ENCODE peak calls at places on chromosomes 16 and 17, in five cellular contexts. T is CD4-positive, alpha-beta T cell; H is upper lobe of right lung; M is A549; P is thoracic aorta. R is an unnamed sample.

GRCh38 chr16:27465483-27465879 is 63.5 kb downstream of the IL21R start:
- DNase-seq in P (no peak), T (no peak), M (no peak), H (no peak), R (no peak)

GRCh38 chr17:49229076-49229804 is 1.3 kb downstream of the PHOSPHO1 start:
- DNase-seq in H (no peak), M (no peak), T (no peak), P (no peak), R (no peak)

GRCh38 chr16:31577411-31577810 is 49.7 kb downstream of the AHSP start:
- DNase-seq in T (no peak), M (no peak), P (no peak), H (no peak), R (no peak)

GRCh38 chr17:50619489-50619888 is 15.2 kb upstream of the ABCC3 start:
- DNase-seq in H (no peak), P (no peak), M (no peak), T (no peak), R (no peak)

GRCh38 chr17:2174471-2175293 is 119.8 kb downstream of the HIC1 start:
- DNase-seq in H (peak), T (no peak), M (no peak), P (no peak), R (no peak)

GRCh38 chr17:73586153-73586906 is 57.9 kb downstream of the SDK2 start:
- DNase-seq in H (no peak), T (no peak), M (no peak), P (no peak), R (no peak)

GRCh38 chr16:21302898-21303528 is 24.9 kb upstream of the CRYM start:
- DNase-seq in T (no peak), H (no peak), M (peak), P (no peak), R (peak)

GRCh38 chr17:19718613-19719364 is 2.4 kb upstream of the SLC47A2 start:
- DNase-seq in P (no peak), H (peak), M (no peak), T (no peak), R (no peak)

GRCh38 chr17:31216053-31216751 is 80.8 kb downstream of the OMG start:
- DNase-seq in H (no peak), T (no peak), P (no peak), M (peak), R (peak)

GRCh38 chr16:23194497-23195221 is 12.1 kb downstream of the SCNN1G start:
- DNase-seq in H (no peak), T (no peak), M (no peak), P (no peak), R (no peak)

GRCh38 chr17:73595068-73595865 is 49.0 kb downstream of the SDK2 start:
- DNase-seq in T (no peak), H (peak), M (peak), P (no peak), R (peak)

GRCh38 chr16:84042308-84042878 is at the start of gene SLC38A8:
- DNase-seq in M (no peak), P (no peak), H (peak), T (no peak), R (no peak)

GRCh38 chr17:28343491-28343932 is 8.0 kb downstream of the TNFAIP1 start:
- DNase-seq in T (no peak), H (no peak), P (no peak), M (no peak), R (no peak)

GRCh38 chr16:85031451-85031850 is 3.9 kb downstream of the KIAA0513 start:
- DNase-seq in P (no peak), T (no peak), H (no peak), M (no peak), R (no peak)

GRCh38 chr16:12323007-12323699 is 346.6 kb downstream of the SNX29 start:
- DNase-seq in H (no peak), P (no peak), T (no peak), M (no peak), R (no peak)

GRCh38 chr16:89300311-89300975 is 82.9 kb downstream of the ZNF778 start:
- DNase-seq in P (no peak), T (no peak), M (no peak), H (no peak), R (no peak)

GRCh38 chr17:13520899-13521572 is 80.7 kb downstream of the HS3ST3A1 start:
- DNase-seq in M (no peak), T (no peak), H (no peak), P (no peak), R (no peak)

GRCh38 chr16:2675021-2675420 is 7.3 kb upstream of the KCTD5 start:
- DNase-seq in H (peak), T (no peak), M (no peak), P (no peak), R (no peak)

GRCh38 chr17:62780273-62780672 is 27.8 kb downstream of the MARCHF10 start:
- DNase-seq in H (peak), T (no peak), P (peak), M (no peak), R (no peak)

GRCh38 chr17:6276711-6277110 is 158.2 kb downstream of the AIPL1 start:
- DNase-seq in H (no peak), M (no peak), T (no peak), P (no peak), R (no peak)

GRCh38 chr17:34371405-34371804 is 8.4 kb upstream of the CCL1 start:
- DNase-seq in H (no peak), P (no peak), T (no peak), M (no peak), R (no peak)

DNA sequence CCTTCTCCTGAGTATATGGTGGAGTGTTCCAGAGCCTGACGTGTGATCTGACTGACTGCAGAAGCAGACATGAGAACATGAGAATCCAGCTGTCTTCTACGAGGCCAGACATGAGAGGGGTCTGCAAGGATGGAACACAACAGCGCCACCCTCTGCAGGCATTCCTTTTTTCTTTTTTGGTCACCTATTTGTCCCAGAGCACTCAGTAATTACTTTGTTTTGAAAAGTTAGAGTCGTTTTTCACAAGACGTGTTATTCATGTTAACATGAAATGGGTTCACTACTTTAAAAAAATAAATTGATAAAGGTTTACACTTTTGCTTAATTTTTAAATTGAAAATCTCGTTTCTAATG is 43.8 kb upstream of the ATP2A3 start:
- DNase-seq in M (no peak), T (no peak), P (no peak), H (no peak), R (no peak)
- TF ChIP-seq CTCF in M (peak), T (no peak), P (no peak), H (peak), R (no peak)

GRCh38 chr16:29680180-29680598 is 1.2 kb downstream of the QPRT start:
- DNase-seq in H (no peak), M (no peak), P (no peak), T (no peak), R (no peak)
- H3K27ac ChIP-seq in H (no peak), M (no peak), P (no peak), T (no peak), R (no peak)

DNA sequence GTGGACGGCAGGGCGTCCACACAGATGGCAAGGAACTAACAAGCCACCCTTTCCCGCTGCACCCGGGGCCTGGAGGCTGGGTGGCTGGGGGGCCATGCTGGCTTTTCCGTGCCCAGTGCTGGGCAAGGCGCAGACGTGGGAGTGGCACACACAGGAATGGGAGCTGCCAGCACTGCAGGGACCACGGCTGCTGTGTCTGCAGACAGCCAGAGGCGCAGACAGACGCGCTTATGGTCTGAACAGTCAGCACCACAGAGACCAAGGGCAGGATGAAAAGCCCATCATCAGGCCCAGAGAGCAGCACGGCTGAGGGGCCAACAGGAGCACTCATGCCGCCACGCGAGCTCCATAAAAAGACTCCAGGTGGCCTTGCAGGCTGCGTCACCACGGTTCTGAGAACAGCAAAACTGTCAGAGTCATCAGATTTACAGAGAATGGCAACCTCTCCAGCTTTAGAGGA is 24.0 kb downstream of the PDIA2 start:
- DNase-seq in T (no peak), H (no peak), P (no peak), M (no peak), R (no peak)
- TF ChIP-seq CTCF in T (no peak), H (no peak), P (no peak), M (no peak), R (no peak)

GRCh38 chr16:995087-995486 is 13.5 kb downstream of the SOX8 start:
- DNase-seq in P (no peak), T (no peak), M (no peak), H (no peak), R (no peak)
- H3K27ac ChIP-seq in P (no peak), T (no peak), M (no peak), H (no peak), R (no peak)

DNA sequence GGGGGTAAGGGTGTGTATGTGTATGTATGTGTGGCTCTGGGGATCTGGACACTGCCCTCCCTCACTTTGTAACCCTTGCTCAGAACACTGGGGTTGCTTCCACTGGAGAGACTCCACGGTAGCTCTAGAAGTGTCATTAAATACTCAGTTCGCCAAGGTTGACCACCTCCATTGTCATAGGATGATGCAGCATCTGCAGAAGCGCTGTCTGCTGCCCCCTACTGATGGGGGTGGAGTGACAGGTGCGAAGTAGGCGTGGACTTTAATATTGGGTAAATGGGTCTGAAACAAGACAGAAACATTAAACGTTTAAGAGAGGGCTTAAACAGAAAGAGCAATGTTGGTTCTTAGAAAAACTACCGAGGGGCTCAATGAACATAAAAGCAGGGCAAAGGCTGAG is 35.5 kb upstream of the STAC2 start:
- DNase-seq in P (no peak), T (no peak), H (no peak), M (no peak), R (no peak)
- TF ChIP-seq CTCF in P (no peak), T (no peak), H (peak), M (peak), R (no peak)

GRCh38 chr17:76714822-76715461 is 4.2 kb upstream of the MXRA7 start:
- DNase-seq in H (peak), P (no peak), T (peak), M (no peak), R (no peak)

GRCh38 chr17:76716146-76716833 is 5.5 kb upstream of the MXRA7 start:
- DNase-seq in M (no peak), T (no peak), P (no peak), H (peak), R (no peak)

GRCh38 chr17:76718516-76718915 is 7.8 kb upstream of the MXRA7 start:
- DNase-seq in M (no peak), H (peak), T (no peak), P (no peak), R (no peak)

GRCh38 chr17:76715462-76715830 is 4.7 kb upstream of the MXRA7 start:
- DNase-seq in T (no peak), P (no peak), M (no peak), H (no peak), R (no peak)

GRCh38 chr17:76716834-76717205 is 6.1 kb upstream of the MXRA7 start:
- DNase-seq in P (no peak), T (no peak), M (no peak), H (peak), R (no peak)
- H3K27ac ChIP-seq in P (peak), T (no peak), M (no peak), H (peak), R (peak)

GRCh38 chr17:4560837-4561241 is 462 bp upstream of the GGT6 start:
- DNase-seq in P (no peak), T (no peak), H (peak), M (no peak), R (no peak)
- TF ChIP-seq CTCF in P (no peak), T (no peak), H (peak), M (no peak), R (no peak)

GRCh38 chr16:67451061-67451703 is 20.3 kb downstream of the HSD11B2 start:
- DNase-seq in M (no peak), H (no peak), T (no peak), P (no peak), R (no peak)

GRCh38 chr16:67449328-67449727 is 18.4 kb downstream of the HSD11B2 start:
- DNase-seq in P (no peak), T (no peak), H (no peak), M (no peak), R (no peak)

GRCh38 chr16:67451704-67452435 is 20.9 kb downstream of the HSD11B2 start:
- DNase-seq in H (no peak), T (no peak), P (no peak), M (no peak), R (no peak)

GRCh38 chr16:67448580-67448979 is 17.7 kb downstream of the HSD11B2 start:
- DNase-seq in T (no peak), P (no peak), M (no peak), H (no peak), R (no peak)

GRCh38 chr16:67449739-67450138 is 18.8 kb downstream of the HSD11B2 start:
- DNase-seq in M (no peak), H (no peak), T (no peak), P (no peak), R (no peak)
- H3K27ac ChIP-seq in M (no peak), H (peak), T (no peak), P (no peak), R (no peak)

GRCh38 chr16:30142672-30143346 is 19.8 kb upstream of the MAPK3 start:
- DNase-seq in P (no peak), M (no peak), T (no peak), H (no peak), R (no peak)
- TF ChIP-seq CTCF in P (no peak), M (peak), T (peak), H (no peak), R (no peak)

R was measured in RWPE1.